ENCODE peak calls at places on chromosome 22, in five cellular contexts. U, A, X, H and N are unnamed samples.

GRCh38 chr22:47143249-47143938 is 380.9 kb downstream of the TBC1D22A start:
- DNase-seq in U (no peak), A (no peak), X (no peak), H (no peak), N (no peak)

GRCh38 chr22:21832291-21833290 is 34.9 kb downstream of the MAPK1 start:
- DNase-seq in U (no peak), A (no peak), X (no peak), H (peak; percentile 53), N (no peak)

GRCh38 chr22:19177164-19178064 is 1.1 kb downstream of the SLC25A1 start:
- DNase-seq in U (no peak), A (no peak), X (no peak), H (no peak), N (no peak)

GRCh38 chr22:37907036-37907954 is 1.2 kb downstream of the MICALL1 start:
- DNase-seq in U (no peak), A (no peak), X (no peak), H (peak; percentile 36), N (no peak)

GRCh38 chr22:19120829-19121630 is 1.2 kb downstream of the DGCR2 start:
- DNase-seq in U (no peak), A (peak; percentile 33), X (peak; percentile 64), H (peak; percentile 37), N (no peak)

GRCh38 chr22:19226428-19226827 is 47.9 kb upstream of the SLC25A1 start:
- DNase-seq in U (no peak), A (no peak), X (no peak), H (peak; percentile 57), N (no peak)

GRCh38 chr22:23179381-23180294 is 671 bp upstream of the BCR start:
- DNase-seq in U (no peak), A (peak; percentile 53), X (no peak), H (no peak), N (no peak)

GRCh38 chr22:39900306-39901227 is at the start of gene GRAP2:
- DNase-seq in U (no peak), A (no peak), X (no peak), H (no peak), N (no peak)

GRCh38 chr22:37290737-37291136 is 8.4 kb downstream of the CYTH4 start:
- DNase-seq in U (peak; percentile 68), A (no peak), X (no peak), H (peak; percentile 73), N (no peak)

GRCh38 chr22:26610072-26610958 is 7.5 kb downstream of the CRYBB1 start:
- DNase-seq in U (peak; percentile 87), A (no peak), X (no peak), H (peak; percentile 94), N (peak; percentile 91)

GRCh38 chr22:17390087-17390486 is 20.8 kb downstream of the CECR2 start:
- DNase-seq in U (no peak), A (no peak), X (no peak), H (no peak), N (no peak)

GRCh38 chr22:28146401-28147304 is 227.6 kb upstream of the PITPNB start:
- DNase-seq in U (no peak), A (no peak), X (no peak), H (peak; percentile 36), N (no peak)

GRCh38 chr22:34430386-34430785 is 510.1 kb upstream of the LARGE1 start:
- DNase-seq in U (no peak), A (no peak), X (no peak), H (no peak), N (no peak)

GRCh38 chr22:17924735-17925727 is 99.3 kb downstream of the MICAL3 start:
- DNase-seq in U (no peak), A (no peak), X (no peak), H (no peak), N (no peak)

GRCh38 chr22:39818050-39818449 is 75.5 kb downstream of the ENTHD1 start:
- DNase-seq in U (no peak), A (no peak), X (no peak), H (peak; percentile 66), N (peak; percentile 12)

GRCh38 chr22:19431641-19432091 is at the start of gene HIRA:
- DNase-seq in U (no peak), A (peak; percentile 82), X (peak; percentile 44), H (peak; percentile 69), N (peak; percentile 45)

GRCh38 chr22:21599053-21599893 is 30.5 kb downstream of the YDJC start:
- DNase-seq in U (no peak), A (no peak), X (no peak), H (no peak), N (no peak)

GRCh38 chr22:38313384-38313955 is 3.8 kb downstream of the CSNK1E start:
- DNase-seq in U (peak; percentile 69), A (peak; percentile 85), X (no peak), H (peak; percentile 90), N (peak; percentile 81)

GRCh38 chr22:17638182-17638431 is 450 bp upstream of the BCL2L13 start:
- DNase-seq in U (peak; percentile 51), A (no peak), X (peak; percentile 33), H (peak; percentile 72), N (no peak)

GRCh38 chr22:47401976-47402770 is 639.7 kb downstream of the TBC1D22A start:
- DNase-seq in U (no peak), A (no peak), X (no peak), H (peak; percentile 22), N (no peak)

GRCh38 chr22:40635940-40636379 is 559 bp downstream of the MRTFA start:
- DNase-seq in U (no peak), A (no peak), X (no peak), H (no peak), N (no peak)

GRCh38 chr22:47918276-47918928 is 1156.0 kb downstream of the TBC1D22A start:
- DNase-seq in U (no peak), A (no peak), X (no peak), H (no peak), N (no peak)

GRCh38 chr22:46042786-46043185 is 65.8 kb upstream of the WNT7B start:
- DNase-seq in U (no peak), A (no peak), X (no peak), H (no peak), N (no peak)

GRCh38 chr22:46045459-46046298 is 68.7 kb upstream of the WNT7B start:
- DNase-seq in U (no peak), A (peak; percentile 70), X (no peak), H (no peak), N (no peak)

GRCh38 chr22:46043339-46043738 is 66.4 kb upstream of the WNT7B start:
- DNase-seq in U (no peak), A (no peak), X (no peak), H (no peak), N (no peak)

GRCh38 chr22:46044718-46045458 is 67.9 kb upstream of the WNT7B start:
- DNase-seq in U (no peak), A (no peak), X (no peak), H (no peak), N (no peak)

DNA sequence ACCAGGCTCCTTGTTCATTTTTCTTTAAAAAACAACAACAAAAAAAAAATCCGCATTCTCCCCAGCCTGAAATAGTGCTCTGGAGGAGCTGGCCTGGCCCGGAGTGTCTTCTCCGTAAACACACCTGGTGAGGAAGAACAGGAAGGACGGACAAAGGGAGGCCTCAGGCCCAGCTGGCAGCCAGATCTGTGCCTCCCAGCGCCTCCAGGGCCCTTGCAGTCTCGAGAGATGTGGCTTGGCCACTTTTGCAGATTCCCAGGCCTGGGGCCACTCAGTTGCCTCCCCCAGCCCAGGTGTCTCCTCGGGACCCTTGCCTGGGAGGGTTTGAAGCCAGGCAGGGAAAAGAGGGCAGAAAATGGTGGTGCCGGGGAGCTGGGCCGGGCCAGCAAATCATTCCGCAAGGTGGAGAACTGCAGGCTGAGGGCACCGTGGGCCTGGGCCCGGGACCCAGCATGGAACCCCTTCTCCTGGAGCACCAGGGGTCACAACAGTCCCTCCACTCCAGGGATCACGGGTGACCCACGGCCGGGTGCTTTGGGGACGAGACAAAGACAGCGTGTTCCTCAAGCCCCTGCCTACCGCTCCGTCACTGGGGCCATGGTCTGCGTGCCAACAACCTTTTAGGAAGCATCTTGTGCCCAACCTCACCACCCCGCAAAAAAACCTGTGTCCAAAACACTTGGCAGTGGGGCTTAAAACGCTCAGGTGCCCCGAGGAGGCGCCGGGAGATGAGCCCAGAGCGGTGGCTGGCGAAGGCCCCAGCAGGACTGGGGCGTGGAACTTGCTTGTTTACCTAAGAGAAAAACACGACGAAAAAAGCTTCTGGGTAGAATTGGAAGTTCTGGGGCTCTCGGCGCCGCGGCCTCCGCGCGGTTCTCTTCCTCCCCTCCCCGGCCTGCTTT is 67.1 kb upstream of the WNT7B start:
- DNase-seq in U (no peak), A (no peak), X (no peak), H (no peak), N (no peak)
- TF ChIP-seq CTCF in U (no peak), A (no peak), X (no peak), H (no peak), N (no peak)

GRCh38 chr22:48980918-48981317 is 846.8 kb downstream of the BRD1 start:
- DNase-seq in U (no peak), A (no peak), X (no peak), H (no peak), N (no peak)

GRCh38 chr22:48981671-48982070 is 846.0 kb downstream of the BRD1 start:
- DNase-seq in U (no peak), A (no peak), X (no peak), H (no peak), N (no peak)

GRCh38 chr22:48980409-48980808 is 847.3 kb downstream of the BRD1 start:
- DNase-seq in U (no peak), A (no peak), X (no peak), H (no peak), N (no peak)

GRCh38 chr22:48976556-48977535 is 850.8 kb downstream of the BRD1 start:
- DNase-seq in U (no peak), A (no peak), X (no peak), H (no peak), N (no peak)

DNA sequence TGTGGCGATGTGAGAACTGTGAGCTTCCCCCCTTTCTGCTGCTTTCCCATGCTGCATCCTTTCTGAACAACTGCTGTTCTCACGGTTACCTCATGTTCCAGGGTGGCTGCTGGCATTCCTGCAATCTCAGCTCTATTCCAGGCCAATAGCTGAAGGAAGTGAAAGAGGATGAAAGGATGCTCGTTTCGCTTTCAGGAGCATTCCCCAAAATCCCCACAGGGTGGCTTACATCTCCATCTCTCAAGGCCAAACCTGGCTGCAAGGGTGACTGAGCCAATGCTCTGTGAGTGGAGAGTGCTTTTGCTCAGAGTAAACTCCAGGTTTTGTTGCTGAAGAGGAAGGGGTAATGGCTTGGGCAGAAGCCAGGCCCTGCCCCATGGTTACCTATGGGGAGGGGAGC is 848.2 kb downstream of the BRD1 start:
- DNase-seq in U (no peak), A (no peak), X (peak; percentile 7), H (no peak), N (no peak)
- TF ChIP-seq CTCF in U (no peak), A (no peak), X (no peak), H (peak; percentile 8), N (no peak)

DNA sequence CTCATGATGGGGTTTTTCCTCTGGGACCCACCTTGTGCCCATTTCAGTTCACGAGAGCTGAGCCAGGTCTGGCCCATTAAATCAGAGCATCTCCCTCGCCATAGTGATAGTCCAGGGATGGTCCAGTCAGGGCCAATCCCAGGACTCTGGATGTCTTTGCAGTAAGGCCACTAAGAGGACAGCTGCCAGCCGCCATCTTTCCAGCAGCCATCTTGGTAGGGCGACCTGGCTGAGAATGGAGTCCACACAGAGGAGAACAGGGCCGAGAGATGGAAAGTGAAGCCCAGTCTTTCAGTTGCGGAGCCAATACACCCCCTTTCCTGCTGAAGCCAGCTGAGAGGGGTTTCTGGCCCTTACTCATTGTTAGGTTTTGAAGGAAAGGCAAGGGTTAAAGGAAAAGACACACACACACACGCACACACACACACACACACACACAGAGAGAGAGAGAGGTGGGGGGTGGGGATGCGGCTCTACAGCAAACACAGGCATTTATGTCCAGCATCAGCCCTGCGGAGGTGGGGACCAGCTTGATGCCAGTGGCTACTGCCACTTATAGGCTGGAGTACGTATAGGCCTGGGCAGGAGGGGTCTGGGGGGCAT is 12.4 kb upstream of the KIAA0930 start:
- DNase-seq in U (no peak), A (no peak), X (no peak), H (no peak), N (no peak)
- TF ChIP-seq CTCF in U (no peak), A (no peak), X (no peak), H (no peak), N (no peak)

GRCh38 chr22:24427500-24428164 is at the start of gene ADORA2A:
- DNase-seq in U (no peak), A (peak; percentile 55), X (no peak), H (no peak), N (no peak)
- TF ChIP-seq CTCF in U (no peak), A (no peak), X (no peak), H (no peak), N (no peak)